ENCODE peak calls at places on chromosomes 7 and 10, in ten cellular contexts. F, Z, U, X, H, E, B, J, T and P are unnamed samples. For H3K4me1, the result is how much of the 10 kb centered on the place peaks cover.

GRCh38 chr10:129968020-129968861 is 4.2 kb upstream of the EBF3 start:
- DNase-seq in F (peak), T (no peak), X (no peak), U (no peak), H (no peak), E (peak), B (no peak), J (no peak), Z (no peak), P (no peak)

GRCh38 chr10:113713297-113713982 is 33.7 kb downstream of the CASP7 start:
- DNase-seq in J (no peak), E (no peak), H (no peak), U (no peak), F (no peak), Z (no peak), T (no peak), X (no peak), B (no peak), P (no peak)

GRCh38 chr10:81915517-81915916 is 40.5 kb downstream of the NRG3 start:
- DNase-seq in T (no peak), H (no peak), B (no peak), E (no peak), X (no peak), Z (peak), J (no peak), U (no peak), F (no peak), P (no peak)

GRCh38 chr7:48298779-48299178 is 127.5 kb downstream of the ABCA13 start:
- DNase-seq in X (peak), T (no peak), J (no peak), H (no peak), F (no peak), U (no peak), E (no peak), Z (no peak), B (peak), P (no peak)

GRCh38 chr7:44386139-44386913 is 60.9 kb upstream of the CAMK2B start:
- DNase-seq in J (peak), Z (no peak), F (no peak), X (no peak), U (no peak), T (no peak), B (peak), E (no peak), H (no peak), P (peak)

GRCh38 chr10:28676968-28677888 is at the start of gene BAMBI:
- DNase-seq in J (peak), H (peak), F (peak), E (peak), X (peak), B (peak), U (peak), Z (peak), T (peak), P (peak)

GRCh38 chr7:134339475-134339874 is 22.7 kb upstream of the SLC35B4 start:
- DNase-seq in J (no peak), U (no peak), H (no peak), F (no peak), E (no peak), X (no peak), B (no peak), T (no peak), Z (no peak), P (peak)

GRCh38 chr10:5876181-5876768 is 13.4 kb downstream of the ANKRD16 start:
- DNase-seq in X (no peak), E (no peak), J (no peak), H (no peak), B (peak), Z (no peak), T (no peak), U (no peak), F (no peak), P (no peak)

GRCh38 chr7:17058568-17058967 is 176.8 kb upstream of the AGR3 start:
- DNase-seq in F (no peak), Z (no peak), J (no peak), H (no peak), X (peak), B (peak), T (no peak), U (no peak), E (no peak), P (no peak)

GRCh38 chr10:88113232-88113631 is 249.8 kb downstream of the PTEN start:
- DNase-seq in H (no peak), E (no peak), Z (no peak), X (no peak), J (no peak), T (peak), U (peak), B (no peak), F (no peak), P (no peak)

GRCh38 chr7:39603931-39604330 is 19.4 kb upstream of the RALA start:
- DNase-seq in B (no peak), J (no peak), F (no peak), U (no peak), H (no peak), T (no peak), E (no peak), X (no peak), Z (no peak), P (no peak)

GRCh38 chr7:83588602-83589240 is 60.2 kb downstream of the SEMA3E start:
- DNase-seq in B (no peak), J (no peak), F (no peak), Z (peak), U (no peak), E (no peak), H (no peak), T (no peak), X (peak), P (no peak)

GRCh38 chr10:89565180-89565579 is 29.8 kb upstream of the SLC16A12 start:
- DNase-seq in B (no peak), X (no peak), J (no peak), Z (no peak), F (no peak), E (no peak), U (no peak), H (no peak), T (no peak), P (no peak)

GRCh38 chr7:129949292-129950133 is 3.2 kb downstream of the UBE2H start:
- DNase-seq in X (peak), F (peak), E (no peak), B (peak), H (peak), J (peak), Z (peak), T (no peak), U (no peak), P (no peak)

GRCh38 chr7:92854501-92855238 is 18.3 kb upstream of the CDK6 start:
- DNase-seq in U (no peak), H (no peak), F (no peak), E (no peak), X (no peak), Z (no peak), B (no peak), T (no peak), J (no peak), P (no peak)

GRCh38 chr7:158495780-158496179 is 91.8 kb downstream of the PTPRN2 start:
- DNase-seq in E (no peak), U (no peak), T (no peak), H (no peak), F (no peak), J (no peak), X (peak), Z (peak), B (no peak), P (peak)

GRCh38 chr10:117130346-117130745 is 7.7 kb downstream of the VAX1 start:
- DNase-seq in T (no peak), H (no peak), Z (peak), E (no peak), J (no peak), U (no peak), X (no peak), B (no peak), F (no peak), P (no peak)

DNA sequence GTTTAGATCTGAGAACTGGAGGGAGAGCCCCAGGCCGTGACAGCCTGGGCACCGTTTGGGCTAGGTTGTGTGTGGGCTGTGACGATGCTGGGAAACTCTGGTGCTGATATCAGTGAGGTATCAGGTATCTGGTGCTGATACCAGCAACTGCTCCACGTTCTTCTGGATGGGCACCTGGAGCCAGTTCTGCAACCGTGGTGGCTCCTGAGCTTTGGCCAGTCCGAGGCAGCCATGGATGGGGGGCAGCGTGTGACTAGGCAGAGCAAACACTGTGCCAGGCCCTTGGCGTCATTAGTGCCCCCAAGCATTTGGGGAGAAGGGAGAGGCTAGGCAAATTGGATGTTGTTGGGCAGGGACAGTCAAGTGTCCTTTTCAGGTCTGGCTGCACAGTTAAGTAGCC is 57.9 kb downstream of the ZNF467 start:
- DNase-seq in E (no peak), T (no peak), H (no peak), U (no peak), X (no peak), Z (no peak), J (no peak), B (no peak), F (peak), P (no peak)
- H3K4me3 ChIP-seq in E (peak), T (peak), H (peak), U (peak), X (peak), Z (peak), J (peak), B (peak), F (peak), P (peak)

GRCh38 chr7:6420680-6421079 is 27.1 kb downstream of the DAGLB start:
- DNase-seq in T (no peak), H (no peak), J (no peak), X (no peak), F (no peak), U (no peak), Z (no peak), E (no peak), B (no peak), P (no peak)

GRCh38 chr7:6413637-6414036 is 34.1 kb downstream of the DAGLB start:
- DNase-seq in F (no peak), X (no peak), B (no peak), E (no peak), Z (no peak), J (no peak), U (no peak), T (no peak), H (no peak), P (no peak)

GRCh38 chr7:6417408-6417807 is 30.3 kb downstream of the DAGLB start:
- DNase-seq in U (no peak), T (no peak), X (no peak), B (no peak), Z (no peak), H (no peak), E (no peak), J (no peak), F (no peak), P (no peak)

GRCh38 chr7:6419310-6419773 is 28.4 kb downstream of the DAGLB start:
- DNase-seq in H (peak), F (no peak), J (no peak), E (no peak), Z (no peak), B (no peak), X (no peak), U (peak), T (peak), P (peak)

GRCh38 chr7:6416516-6417145 is 31.1 kb downstream of the DAGLB start:
- DNase-seq in H (no peak), E (no peak), F (no peak), B (peak), X (peak), J (no peak), Z (peak), T (no peak), U (no peak), P (no peak)
- TF ChIP-seq CTCF in H (no peak), E (no peak), F (no peak), B (no peak), X (no peak), J (no peak), Z (peak), T (no peak), U (no peak), P (no peak)

GRCh38 chr7:157139142-157140117 is 704 bp downstream of the UBE3C start:
- DNase-seq in X (peak), Z (peak), U (peak), H (peak), F (peak), B (peak), E (no peak), T (peak), J (peak), P (peak)

GRCh38 chr7:157136372-157136771 is 2.4 kb upstream of the UBE3C start:
- DNase-seq in F (no peak), J (no peak), Z (peak), X (peak), H (no peak), E (no peak), U (no peak), T (no peak), B (peak), P (no peak)

GRCh38 chr7:157140118-157140905 is 1.6 kb downstream of the UBE3C start:
- DNase-seq in J (no peak), T (no peak), U (no peak), E (no peak), F (no peak), X (no peak), B (no peak), H (no peak), Z (no peak), P (no peak)

GRCh38 chr7:157138101-157138423 is 664 bp upstream of the UBE3C start:
- DNase-seq in J (no peak), H (no peak), E (no peak), Z (no peak), F (no peak), X (no peak), B (no peak), T (no peak), U (no peak), P (no peak)

GRCh38 chr7:157138424-157139141 is at the start of gene UBE3C:
- DNase-seq in F (peak), Z (peak), T (peak), B (peak), E (peak), H (peak), J (peak), U (peak), X (peak), P (peak)
- H3K4me1 ChIP-seq in F (under half), Z (under half), T (under half), B (under half), E (under half), H (under half), J (under half), U (under half), X (under half), P (under half)

DNA sequence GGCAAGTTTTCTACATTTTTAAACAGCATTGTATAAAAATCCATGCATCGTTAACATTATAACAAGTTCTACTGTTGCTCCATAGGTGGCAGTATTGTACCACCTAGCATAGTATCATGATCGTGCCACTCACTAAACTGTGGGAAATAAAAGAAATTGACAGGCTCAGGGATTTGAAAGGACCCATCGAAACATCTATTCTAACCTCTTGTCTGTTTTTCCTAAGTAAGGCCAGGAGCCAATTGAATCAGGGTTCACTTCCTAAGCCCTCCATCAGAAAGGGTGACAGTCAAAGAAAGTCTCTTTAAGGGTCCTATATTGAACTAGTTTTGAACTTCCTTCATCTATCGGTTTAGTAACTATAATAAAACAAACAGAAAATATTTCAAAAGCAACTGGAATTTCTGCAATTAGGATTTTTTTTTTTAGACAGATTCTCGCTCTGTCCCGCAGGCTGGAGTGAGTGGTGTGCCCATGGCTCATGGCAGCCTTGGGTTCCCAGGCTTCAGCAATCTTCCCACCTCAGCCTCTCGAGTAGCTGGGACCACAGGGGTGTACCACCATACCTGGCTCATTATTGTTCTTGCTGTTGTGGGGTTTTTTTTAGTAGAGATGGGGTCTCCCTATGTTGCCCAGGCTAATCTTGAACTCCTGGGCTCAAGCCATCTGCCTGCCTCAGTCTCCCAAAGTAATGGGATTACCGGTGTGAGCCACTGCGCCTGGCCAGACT is 9.4 kb downstream of the HACD1 start:
- DNase-seq in H (no peak), E (no peak), Z (peak), B (peak), T (no peak), F (no peak), X (peak), U (no peak), J (no peak), P (no peak)
- H3K4me3 ChIP-seq in H (no peak), E (no peak), Z (no peak), B (no peak), T (no peak), F (no peak), X (no peak), U (no peak), J (no peak), P (no peak)

GRCh38 chr7:21426958-21427860 is 674 bp upstream of the SP4 start:
- DNase-seq in F (peak), Z (peak), H (peak), E (peak), T (peak), X (peak), B (peak), U (peak), J (peak), P (peak)
- TF ChIP-seq CTCF in F (no peak), Z (no peak), H (no peak), E (peak), T (peak), X (no peak), B (no peak), U (peak), J (no peak), P (peak)

GRCh38 chr10:74056081-74056818 is 58.3 kb downstream of the VCL start:
- DNase-seq in U (no peak), H (no peak), F (no peak), Z (no peak), E (no peak), B (peak), T (no peak), J (no peak), X (peak), P (no peak)

GRCh38 chr10:74055383-74056065 is 57.6 kb downstream of the VCL start:
- DNase-seq in U (no peak), E (no peak), T (no peak), H (no peak), X (peak), Z (no peak), J (no peak), F (no peak), B (no peak), P (no peak)

GRCh38 chr10:74058658-74059057 is 60.7 kb downstream of the VCL start:
- DNase-seq in X (peak), B (no peak), U (no peak), E (no peak), T (no peak), F (no peak), J (no peak), H (no peak), Z (no peak), P (no peak)

GRCh38 chr10:74063256-74063655 is 65.3 kb downstream of the VCL start:
- DNase-seq in F (no peak), U (no peak), T (no peak), X (peak), H (no peak), B (peak), J (no peak), E (no peak), Z (no peak), P (no peak)

DNA sequence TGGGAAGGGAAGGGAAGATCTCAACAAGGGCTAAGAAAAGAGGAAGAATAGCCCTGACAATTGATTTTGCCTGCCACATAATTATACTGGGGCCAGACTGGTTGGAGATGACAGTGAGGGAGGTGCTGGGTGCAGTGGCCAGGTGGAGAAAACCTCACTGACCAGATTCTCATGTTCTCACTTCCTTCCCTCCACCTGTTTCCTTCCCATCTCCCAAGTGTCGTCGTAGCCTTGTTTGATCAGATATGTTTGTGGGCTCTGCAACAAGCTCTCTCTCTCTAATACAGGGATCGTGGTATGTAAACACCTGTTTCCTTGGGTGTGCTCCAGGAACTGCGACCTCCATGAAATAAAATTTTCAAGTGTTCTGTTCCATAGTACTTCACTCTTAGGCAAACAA is 60.2 kb downstream of the VCL start:
- DNase-seq in B (no peak), Z (no peak), E (no peak), H (no peak), J (no peak), U (no peak), F (no peak), X (peak), T (no peak), P (no peak)
- H3K4me1 ChIP-seq in B (under half), Z (under half), E (under half), H (under half), J (under half), U (half or more), F (half or more), X (half or more), T (half or more), P (under half)

GRCh38 chr10:34670101-34670500 is 145.0 kb downstream of the PARD3 start:
- DNase-seq in U (no peak), Z (peak), J (no peak), B (no peak), F (no peak), T (no peak), E (no peak), H (no peak), X (no peak), P (no peak)

GRCh38 chr10:34666008-34666700 is 148.9 kb downstream of the PARD3 start:
- DNase-seq in B (peak), F (peak), T (no peak), J (peak), U (no peak), Z (peak), H (peak), E (no peak), X (peak), P (no peak)

GRCh38 chr10:34664706-34665105 is 150.4 kb downstream of the PARD3 start:
- DNase-seq in Z (no peak), F (no peak), B (no peak), E (no peak), X (no peak), J (no peak), U (no peak), T (no peak), H (no peak), P (no peak)

GRCh38 chr10:34669079-34669478 is 146.0 kb downstream of the PARD3 start:
- DNase-seq in Z (no peak), B (no peak), U (no peak), F (no peak), E (no peak), H (no peak), T (no peak), J (no peak), X (no peak), P (no peak)

DNA sequence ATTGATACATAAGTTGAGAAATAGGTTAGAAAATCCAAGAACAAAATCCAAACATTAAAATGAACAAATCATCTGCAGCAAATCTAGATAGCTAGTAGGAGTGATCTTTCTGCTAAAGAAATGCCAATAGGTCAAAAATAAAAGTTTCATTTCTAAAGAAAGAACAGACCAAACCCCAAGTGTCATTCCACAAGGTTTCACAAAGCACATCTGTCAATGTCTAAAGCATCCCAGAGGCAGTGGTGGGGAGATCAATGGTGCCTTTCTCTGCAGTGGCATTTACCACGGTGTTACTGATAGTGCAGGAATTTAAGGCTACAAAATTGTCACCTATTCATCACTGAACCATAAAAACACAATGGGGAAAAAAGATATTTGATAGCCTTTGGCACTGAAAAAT is 147.9 kb downstream of the PARD3 start:
- DNase-seq in F (no peak), T (no peak), Z (no peak), X (peak), J (no peak), B (no peak), E (no peak), H (no peak), U (no peak), P (no peak)
- H3K4me3 ChIP-seq in F (no peak), T (no peak), Z (no peak), X (no peak), J (no peak), B (no peak), E (no peak), H (no peak), U (no peak), P (no peak)

GRCh38 chr7:31368620-31369019 is 28.1 kb upstream of the NEUROD6 start:
- DNase-seq in J (no peak), U (no peak), F (no peak), X (no peak), B (no peak), T (no peak), E (no peak), Z (no peak), H (no peak), P (no peak)

GRCh38 chr7:31372538-31372937 is 32.0 kb upstream of the NEUROD6 start:
- DNase-seq in X (no peak), J (no peak), E (no peak), Z (no peak), H (no peak), F (no peak), T (no peak), B (no peak), U (no peak), P (no peak)

GRCh38 chr7:31373337-31374289 is 33.1 kb upstream of the NEUROD6 start:
- DNase-seq in Z (peak), J (peak), H (peak), B (peak), T (no peak), X (peak), F (no peak), U (no peak), E (no peak), P (peak)

GRCh38 chr7:31371621-31372020 is 31.1 kb upstream of the NEUROD6 start:
- DNase-seq in T (no peak), B (no peak), J (no peak), F (no peak), Z (peak), E (no peak), U (no peak), H (no peak), X (no peak), P (no peak)

GRCh38 chr7:31370610-31371009 is 30.1 kb upstream of the NEUROD6 start:
- DNase-seq in T (no peak), J (no peak), Z (no peak), B (no peak), X (no peak), U (no peak), E (no peak), F (no peak), H (no peak), P (no peak)
- TF ChIP-seq CTCF in T (no peak), J (no peak), Z (no peak), B (no peak), X (no peak), U (no peak), E (no peak), F (no peak), H (no peak), P (no peak)